ENCODE peak calls at places on chromosome 10, in five cellular contexts. One of them, this sample, is unnamed.

GRCh38 chr10:119693262-119693957 is 32.4 kb upstream of the INPP5F start:
- DNase-seq in right lobe of liver: no peak
- DNase-seq in upper lobe of left lung: no peak
- DNase-seq in skeletal muscle cell: no peak
- DNase-seq in right cardiac atrium: no peak
- DNase-seq in this sample: no peak

GRCh38 chr10:46287846-46288480 is 1.2 kb downstream of the ANTXRL start:
- DNase-seq in right lobe of liver: peak; percentile 41
- DNase-seq in upper lobe of left lung: peak; percentile 79
- DNase-seq in skeletal muscle cell: no peak
- DNase-seq in right cardiac atrium: no peak
- DNase-seq in this sample: no peak

GRCh38 chr10:95818663-95819062 is 62.7 kb downstream of the ENTPD1 start:
- DNase-seq in right lobe of liver: no peak
- DNase-seq in upper lobe of left lung: no peak
- DNase-seq in skeletal muscle cell: peak; percentile 56
- DNase-seq in right cardiac atrium: no peak
- DNase-seq in this sample: peak; percentile 55

GRCh38 chr10:49082767-49083166 is 32.6 kb downstream of the VSTM4 start:
- DNase-seq in right lobe of liver: no peak
- DNase-seq in upper lobe of left lung: no peak
- DNase-seq in skeletal muscle cell: no peak
- DNase-seq in right cardiac atrium: peak; percentile 65
- DNase-seq in this sample: no peak

GRCh38 chr10:77877461-77878344 is 48.9 kb downstream of the DLG5 start:
- DNase-seq in right lobe of liver: no peak
- DNase-seq in upper lobe of left lung: peak; percentile 39
- DNase-seq in skeletal muscle cell: peak; percentile 48
- DNase-seq in right cardiac atrium: peak; percentile 81
- DNase-seq in this sample: no peak

GRCh38 chr10:79118286-79119202 is 49.8 kb downstream of the ZMIZ1 start:
- DNase-seq in right lobe of liver: no peak
- DNase-seq in upper lobe of left lung: no peak
- DNase-seq in skeletal muscle cell: no peak
- DNase-seq in right cardiac atrium: no peak
- DNase-seq in this sample: no peak

GRCh38 chr10:30915141-30915540 is 116.5 kb downstream of the ZNF438 start:
- DNase-seq in right lobe of liver: no peak
- DNase-seq in upper lobe of left lung: no peak
- DNase-seq in skeletal muscle cell: peak; percentile 45
- DNase-seq in right cardiac atrium: no peak
- DNase-seq in this sample: no peak

GRCh38 chr10:83915801-83916200 is 223.5 kb upstream of the GHITM start:
- DNase-seq in right lobe of liver: no peak
- DNase-seq in upper lobe of left lung: no peak
- DNase-seq in skeletal muscle cell: no peak
- DNase-seq in right cardiac atrium: no peak
- DNase-seq in this sample: no peak

GRCh38 chr10:124566981-124567835 is 105.6 kb downstream of the LHPP start:
- DNase-seq in right lobe of liver: no peak
- DNase-seq in upper lobe of left lung: no peak
- DNase-seq in skeletal muscle cell: no peak
- DNase-seq in right cardiac atrium: no peak
- DNase-seq in this sample: no peak

GRCh38 chr10:62632071-62632809 is 172.3 kb upstream of the ADO start:
- DNase-seq in right lobe of liver: no peak
- DNase-seq in upper lobe of left lung: peak; percentile 66
- DNase-seq in skeletal muscle cell: no peak
- DNase-seq in right cardiac atrium: peak; percentile 69
- DNase-seq in this sample: no peak

GRCh38 chr10:28411136-28411460 is 108.2 kb upstream of the MPP7 start:
- DNase-seq in right lobe of liver: peak; percentile 17
- DNase-seq in upper lobe of left lung: no peak
- DNase-seq in skeletal muscle cell: no peak
- DNase-seq in right cardiac atrium: no peak
- DNase-seq in this sample: no peak

GRCh38 chr10:73850863-73851461 is 23.4 kb downstream of the CAMK2G start:
- DNase-seq in right lobe of liver: no peak
- DNase-seq in upper lobe of left lung: peak; percentile 70
- DNase-seq in skeletal muscle cell: peak; percentile 41
- DNase-seq in right cardiac atrium: peak; percentile 76
- DNase-seq in this sample: peak; percentile 86

GRCh38 chr10:132383026-132383565 is 13.9 kb upstream of the PWWP2B start:
- DNase-seq in right lobe of liver: peak; percentile 41
- DNase-seq in upper lobe of left lung: peak; percentile 6
- DNase-seq in skeletal muscle cell: no peak
- DNase-seq in right cardiac atrium: no peak
- DNase-seq in this sample: no peak

GRCh38 chr10:19979628-19980027 is 163.4 kb downstream of the PLXDC2 start:
- DNase-seq in right lobe of liver: no peak
- DNase-seq in upper lobe of left lung: no peak
- DNase-seq in skeletal muscle cell: no peak
- DNase-seq in right cardiac atrium: no peak
- DNase-seq in this sample: no peak

GRCh38 chr10:61438141-61438984 is 14.8 kb downstream of the TMEM26 start:
- DNase-seq in right lobe of liver: no peak
- DNase-seq in upper lobe of left lung: no peak
- DNase-seq in skeletal muscle cell: no peak
- DNase-seq in right cardiac atrium: no peak
- DNase-seq in this sample: no peak

GRCh38 chr10:116637830-116638229 is 17.1 kb downstream of the PNLIPRP2 start:
- DNase-seq in right lobe of liver: no peak
- DNase-seq in upper lobe of left lung: no peak
- DNase-seq in skeletal muscle cell: no peak
- DNase-seq in right cardiac atrium: no peak
- DNase-seq in this sample: no peak

GRCh38 chr10:35876248-35876647 is 234.2 kb upstream of the FZD8 start:
- DNase-seq in right lobe of liver: no peak
- DNase-seq in upper lobe of left lung: no peak
- DNase-seq in skeletal muscle cell: peak; percentile 21
- DNase-seq in right cardiac atrium: no peak
- DNase-seq in this sample: no peak

GRCh38 chr10:56116684-56117083 is 244.4 kb downstream of the ZWINT start:
- DNase-seq in right lobe of liver: no peak
- DNase-seq in upper lobe of left lung: no peak
- DNase-seq in skeletal muscle cell: no peak
- DNase-seq in right cardiac atrium: no peak
- DNase-seq in this sample: no peak

DNA sequence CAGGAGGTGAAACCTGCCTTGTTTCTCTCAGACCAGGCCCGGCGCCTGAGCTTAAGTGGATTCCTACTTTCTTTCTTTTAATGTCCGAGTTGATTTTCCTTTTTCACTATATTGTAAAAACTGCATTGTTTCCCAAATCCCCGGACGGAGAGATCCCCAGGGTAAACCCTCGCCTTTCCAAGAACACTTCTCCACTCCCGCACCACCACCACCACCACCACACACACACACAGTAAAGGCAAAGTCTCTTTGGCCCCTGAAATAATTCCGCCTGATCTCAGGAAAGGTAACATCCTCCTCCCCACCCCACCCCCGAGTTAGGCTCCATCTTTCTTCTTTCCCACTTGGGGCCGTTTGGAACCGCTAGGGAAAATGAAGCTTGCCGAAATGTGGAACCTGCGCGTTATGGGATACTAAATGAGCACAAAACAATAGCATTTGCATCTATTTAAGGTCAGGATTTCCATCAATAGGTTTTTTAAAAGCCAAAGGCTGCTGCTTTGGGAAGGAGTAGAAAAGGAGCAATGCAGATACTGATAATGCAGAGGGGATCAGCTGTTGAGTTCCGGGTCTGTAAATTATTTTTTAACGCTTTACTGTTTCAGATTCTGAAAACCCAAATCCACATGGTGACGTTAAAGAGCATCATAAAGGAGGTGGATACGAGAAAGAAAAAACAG is 2.5 kb downstream of the HPSE2 start:
- DNase-seq in right lobe of liver: no peak
- DNase-seq in upper lobe of left lung: no peak
- DNase-seq in skeletal muscle cell: no peak
- DNase-seq in right cardiac atrium: no peak
- DNase-seq in this sample: no peak
- H3K4me3 ChIP-seq in right lobe of liver: no peak overlapping the region
- H3K4me3 ChIP-seq in upper lobe of left lung: peak overlapping the region; percentile 48
- H3K4me3 ChIP-seq in skeletal muscle cell: no peak overlapping the region
- H3K4me3 ChIP-seq in right cardiac atrium: peak overlapping the region; percentile 25
- H3K4me3 ChIP-seq in this sample: no peak overlapping the region

GRCh38 chr10:18743926-18744325 is 84.7 kb downstream of the ARL5B start:
- DNase-seq in right lobe of liver: no peak
- DNase-seq in upper lobe of left lung: no peak
- DNase-seq in skeletal muscle cell: no peak
- DNase-seq in right cardiac atrium: no peak
- DNase-seq in this sample: no peak

GRCh38 chr10:18737841-18738240 is 78.6 kb downstream of the ARL5B start:
- DNase-seq in right lobe of liver: no peak
- DNase-seq in upper lobe of left lung: no peak
- DNase-seq in skeletal muscle cell: peak; percentile 11
- DNase-seq in right cardiac atrium: no peak
- DNase-seq in this sample: no peak

GRCh38 chr10:18737236-18737635 is 78.0 kb downstream of the ARL5B start:
- DNase-seq in right lobe of liver: no peak
- DNase-seq in upper lobe of left lung: no peak
- DNase-seq in skeletal muscle cell: no peak
- DNase-seq in right cardiac atrium: no peak
- DNase-seq in this sample: no peak

GRCh38 chr10:18735711-18736110 is 76.5 kb downstream of the ARL5B start:
- DNase-seq in right lobe of liver: no peak
- DNase-seq in upper lobe of left lung: no peak
- DNase-seq in skeletal muscle cell: no peak
- DNase-seq in right cardiac atrium: no peak
- DNase-seq in this sample: no peak

DNA sequence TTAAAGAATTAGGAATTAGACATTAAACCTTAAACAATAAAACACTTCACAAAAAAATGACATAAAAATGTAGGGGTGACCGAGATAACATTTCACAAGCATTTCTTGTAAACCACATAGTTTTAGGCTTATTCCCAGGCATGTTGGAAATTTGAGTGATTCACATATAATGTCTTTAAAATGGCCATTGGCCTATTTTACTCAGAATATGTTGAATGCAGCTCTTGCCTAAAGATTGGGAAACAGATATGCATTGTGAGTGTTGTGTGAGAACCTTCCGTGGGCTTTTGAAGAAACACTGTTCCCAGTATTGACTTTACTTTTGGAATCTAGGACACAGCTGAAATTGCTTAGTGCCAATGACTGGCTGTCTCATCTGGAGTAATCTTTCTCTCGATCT is 79.6 kb downstream of the ARL5B start:
- DNase-seq in right lobe of liver: no peak
- DNase-seq in upper lobe of left lung: no peak
- DNase-seq in skeletal muscle cell: no peak
- DNase-seq in right cardiac atrium: no peak
- DNase-seq in this sample: no peak
- H3K4me3 ChIP-seq in right lobe of liver: no peak overlapping the region
- H3K4me3 ChIP-seq in upper lobe of left lung: no peak overlapping the region
- H3K4me3 ChIP-seq in skeletal muscle cell: no peak overlapping the region
- H3K4me3 ChIP-seq in right cardiac atrium: no peak overlapping the region
- H3K4me3 ChIP-seq in this sample: no peak overlapping the region

DNA sequence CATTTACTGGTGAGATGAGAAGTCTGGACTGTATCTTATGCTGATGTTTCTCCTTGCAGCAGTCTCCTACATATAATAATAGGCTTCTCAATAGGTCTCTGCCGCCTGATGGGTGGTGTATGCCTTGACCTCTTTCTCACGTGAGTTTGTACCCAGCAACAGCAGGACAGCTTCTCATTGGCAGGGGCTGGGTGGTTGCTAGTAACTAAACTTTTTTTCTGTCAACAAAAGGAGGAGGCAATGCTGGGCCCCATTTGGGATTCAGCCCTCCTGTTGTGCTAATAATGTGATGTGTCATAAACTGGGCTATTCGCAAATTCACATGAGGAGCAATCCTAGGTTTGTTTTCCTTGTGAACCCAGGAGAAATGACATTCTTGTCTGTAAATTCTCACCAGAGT is 533.6 kb downstream of the GATA3 start:
- DNase-seq in right lobe of liver: no peak
- DNase-seq in upper lobe of left lung: no peak
- DNase-seq in skeletal muscle cell: no peak
- DNase-seq in right cardiac atrium: no peak
- DNase-seq in this sample: no peak
- H3K4me3 ChIP-seq in right lobe of liver: no peak overlapping the region
- H3K4me3 ChIP-seq in upper lobe of left lung: no peak overlapping the region
- H3K4me3 ChIP-seq in skeletal muscle cell: no peak overlapping the region
- H3K4me3 ChIP-seq in right cardiac atrium: no peak overlapping the region
- H3K4me3 ChIP-seq in this sample: no peak overlapping the region

DNA sequence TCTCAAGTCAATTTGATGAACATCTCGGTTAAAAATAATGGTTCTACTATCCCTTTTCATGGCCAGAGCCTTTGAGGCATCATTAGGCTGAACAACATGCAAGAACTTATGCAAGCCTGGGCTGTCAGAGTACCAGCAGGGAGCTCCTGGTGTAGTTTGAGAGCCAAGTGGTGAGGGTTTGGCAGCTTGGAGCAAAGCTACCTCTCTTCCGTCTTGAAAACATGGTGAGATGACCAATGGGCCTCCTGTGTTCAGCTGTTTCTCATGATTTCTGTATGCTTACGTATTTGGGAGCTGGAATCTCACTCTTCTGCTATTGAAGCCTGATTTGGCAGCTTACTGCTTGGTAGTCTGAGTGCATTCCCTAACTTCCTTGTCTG is 150.4 kb downstream of the CXCL12 start:
- DNase-seq in right lobe of liver: no peak
- DNase-seq in upper lobe of left lung: no peak
- DNase-seq in skeletal muscle cell: no peak
- DNase-seq in right cardiac atrium: no peak
- DNase-seq in this sample: no peak
- H3K4me3 ChIP-seq in right lobe of liver: no peak overlapping the region
- H3K4me3 ChIP-seq in upper lobe of left lung: no peak overlapping the region
- H3K4me3 ChIP-seq in skeletal muscle cell: no peak overlapping the region
- H3K4me3 ChIP-seq in right cardiac atrium: no peak overlapping the region
- H3K4me3 ChIP-seq in this sample: no peak overlapping the region

DNA sequence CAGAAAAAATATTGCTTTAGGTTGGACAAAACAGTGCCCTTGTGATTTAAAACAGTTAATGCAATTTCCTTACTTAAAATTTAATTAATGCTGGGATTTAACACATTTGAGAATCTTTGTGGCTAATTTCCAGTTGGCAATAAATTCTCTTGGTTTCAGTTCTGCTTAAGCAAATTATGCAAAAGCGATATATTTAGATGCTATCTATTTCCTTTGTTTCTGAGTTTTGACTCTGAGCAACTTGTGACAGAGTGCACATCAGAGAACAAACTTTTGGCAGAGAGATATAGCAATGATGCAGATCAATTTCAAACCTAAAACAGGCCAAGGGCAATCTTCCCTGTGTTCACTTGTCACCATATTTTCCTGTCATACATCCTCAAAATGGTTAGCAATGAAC is 933.6 kb upstream of the ZWINT start:
- DNase-seq in right lobe of liver: no peak
- DNase-seq in upper lobe of left lung: no peak
- DNase-seq in skeletal muscle cell: no peak
- DNase-seq in right cardiac atrium: no peak
- DNase-seq in this sample: no peak
- H3K4me3 ChIP-seq in right lobe of liver: no peak overlapping the region
- H3K4me3 ChIP-seq in upper lobe of left lung: no peak overlapping the region
- H3K4me3 ChIP-seq in skeletal muscle cell: no peak overlapping the region
- H3K4me3 ChIP-seq in right cardiac atrium: no peak overlapping the region
- H3K4me3 ChIP-seq in this sample: no peak overlapping the region

This sample was measured in AG04449.